ENCODE peak calls at places on chromosomes 6 and 20, in five cellular contexts. A is psoas muscle, C is left ventricle myocardium inferior, P is heart right ventricle, G is ovary. I is an unnamed sample.

GRCh38 chr20:34033903-34034302 is 40.2 kb downstream of the RALY start:
- DNase-seq in P (no peak), G (no peak), A (no peak), C (no peak), I (no peak)

GRCh38 chr20:17747431-17747846 is 47.7 kb downstream of the BANF2 start:
- DNase-seq in G (no peak), A (peak; percentile 61), C (no peak), P (no peak), I (no peak)

GRCh38 chr6:133170602-133171001 is 70.6 kb upstream of the EYA4 start:
- DNase-seq in A (no peak), C (no peak), G (no peak), P (no peak), I (no peak)

GRCh38 chr6:41726876-41727275 is 8.5 kb downstream of the TFEB start:
- DNase-seq in A (peak; percentile 57), P (no peak), C (no peak), G (no peak), I (no peak)

GRCh38 chr6:88517737-88518136 is 351.6 kb upstream of the CNR1 start:
- DNase-seq in P (no peak), G (no peak), A (no peak), C (no peak), I (no peak)

GRCh38 chr6:158029668-158030230 is 48.1 kb downstream of the SYNJ2 start:
- DNase-seq in G (no peak), P (no peak), C (peak; percentile 6), A (no peak), I (no peak)

GRCh38 chr20:35476288-35476687 is 20.9 kb downstream of the CEP250 start:
- DNase-seq in C (no peak), A (no peak), G (no peak), P (no peak), I (no peak)

GRCh38 chr20:10761786-10762185 is 88.0 kb upstream of the JAG1 start:
- DNase-seq in C (no peak), A (no peak), G (no peak), P (no peak), I (no peak)

GRCh38 chr6:132483779-132484679 is 28.9 kb downstream of the STX7 start:
- DNase-seq in C (no peak), P (no peak), A (no peak), G (no peak), I (peak; percentile 45)

GRCh38 chr6:108080010-108080780 is 5.7 kb upstream of the OSTM1 start:
- DNase-seq in C (no peak), A (no peak), G (no peak), P (no peak), I (peak; percentile 42)

GRCh38 chr20:4067600-4068261 is 52.4 kb upstream of the RNF24 start:
- DNase-seq in P (no peak), C (no peak), A (no peak), G (no peak), I (no peak)

GRCh38 chr6:75751443-75751842 is 2.4 kb downstream of the MYO6 start:
- DNase-seq in G (no peak), P (no peak), C (no peak), A (no peak), I (no peak)

GRCh38 chr6:38673397-38674165 is 29.4 kb downstream of the GLO1 start:
- DNase-seq in P (no peak), C (no peak), A (no peak), G (no peak), I (no peak)

GRCh38 chr6:7311920-7312615 is 931 bp downstream of the SSR1 start:
- DNase-seq in G (no peak), P (no peak), A (no peak), C (no peak), I (no peak)

GRCh38 chr6:82363368-82364086 is at the start of gene TPBG:
- DNase-seq in A (peak; percentile 63), C (peak; percentile 42), G (peak; percentile 60), P (peak; percentile 42), I (peak; percentile 43)

GRCh38 chr20:5126512-5127203 is at the start of gene CDS2:
- DNase-seq in C (peak; percentile 100), A (peak; percentile 100), G (peak; percentile 100), P (peak; percentile 100), I (peak; percentile 100)

GRCh38 chr6:35318200-35318844 is 20.7 kb downstream of the DEF6 start:
- DNase-seq in G (peak; percentile 92), P (peak; percentile 88), A (peak; percentile 91), C (peak; percentile 83), I (peak; percentile 96)

GRCh38 chr20:22523499-22524392 is 60.6 kb downstream of the FOXA2 start:
- DNase-seq in P (no peak), C (no peak), G (no peak), A (no peak), I (no peak)

GRCh38 chr6:107075951-107076381 is 39.3 kb downstream of the BEND3 start:
- DNase-seq in P (no peak), A (no peak), C (no peak), G (no peak), I (no peak)
- TF ChIP-seq CTCF in P (peak; percentile 22), A (no peak), C (no peak), G (no peak), I (peak; percentile 24)

DNA sequence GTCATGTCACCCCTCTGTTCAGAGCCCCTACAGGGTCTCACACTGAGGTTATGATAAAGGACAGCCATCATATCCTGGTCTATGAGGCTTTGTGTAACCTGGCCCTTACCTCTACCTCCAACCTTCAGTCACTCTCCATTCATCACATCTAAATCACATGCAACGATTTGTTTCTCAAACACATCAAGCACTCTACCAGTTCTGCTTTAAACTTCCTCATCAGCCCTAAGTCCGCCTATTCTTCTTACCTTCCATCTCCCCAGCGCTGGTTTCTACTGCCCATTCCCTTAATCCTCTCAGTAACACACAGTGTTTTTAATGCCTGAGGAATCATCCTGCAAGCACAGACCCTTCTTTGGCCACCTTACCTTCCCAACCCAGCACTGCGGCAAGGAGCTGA is 17.9 kb upstream of the BACH2 start:
- DNase-seq in A (no peak), C (no peak), G (no peak), P (no peak), I (no peak)
- H3K27me3 ChIP-seq in A (peaks cover 3% of the 10 kb centered on the region), C (peaks cover 6% of the 10 kb centered on the region), G (no peaks in the 10 kb centered on the region), P (no peaks in the 10 kb centered on the region), I (peaks cover 3% of the 10 kb centered on the region)

DNA sequence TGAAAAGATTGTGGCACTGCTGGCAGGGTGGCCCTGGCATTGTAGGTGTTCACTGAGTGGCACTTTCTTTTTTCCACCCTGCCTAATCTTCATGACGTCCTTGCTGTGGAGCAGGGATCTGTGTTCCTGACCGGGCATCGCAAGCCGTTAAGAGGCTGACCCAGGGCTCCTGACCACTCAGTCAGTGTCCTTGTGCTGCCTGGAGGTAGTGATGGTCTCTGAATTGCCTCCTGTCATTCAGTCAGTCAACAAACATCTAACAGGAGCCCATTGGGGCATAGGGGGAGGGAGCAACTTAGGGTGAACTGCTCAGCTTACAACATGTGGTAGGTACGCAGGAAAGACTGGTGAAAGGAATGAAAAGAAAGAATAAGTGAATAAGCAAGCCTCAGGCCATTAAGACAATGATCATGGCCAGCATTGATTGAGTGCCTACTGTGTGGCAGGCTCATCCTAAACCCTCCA is 152.0 kb downstream of the CEBPB start:
- DNase-seq in C (no peak), A (no peak), P (no peak), G (no peak), I (no peak)
- H3K4me1 ChIP-seq in C (peaks cover 28% of the 10 kb centered on the region), A (peaks cover 16% of the 10 kb centered on the region), P (peaks cover 28% of the 10 kb centered on the region), G (peaks cover 8% of the 10 kb centered on the region), I (peaks cover 20% of the 10 kb centered on the region)

GRCh38 chr6:17596085-17596484 is 4.0 kb upstream of the FAM8A1 start:
- DNase-seq in G (no peak), P (no peak), A (no peak), C (no peak), I (no peak)
- TF ChIP-seq CTCF in G (no peak), P (no peak), A (no peak), C (no peak), I (no peak)

GRCh38 chr6:84103029-84103428 is 69.5 kb downstream of the MRAP2 start:
- DNase-seq in A (no peak), P (no peak), C (no peak), G (no peak), I (no peak)
- H3K27me3 ChIP-seq in A (no peaks in the 10 kb centered on the region), P (no peaks in the 10 kb centered on the region), C (no peaks in the 10 kb centered on the region), G (no peaks in the 10 kb centered on the region), I (no peaks in the 10 kb centered on the region)

DNA sequence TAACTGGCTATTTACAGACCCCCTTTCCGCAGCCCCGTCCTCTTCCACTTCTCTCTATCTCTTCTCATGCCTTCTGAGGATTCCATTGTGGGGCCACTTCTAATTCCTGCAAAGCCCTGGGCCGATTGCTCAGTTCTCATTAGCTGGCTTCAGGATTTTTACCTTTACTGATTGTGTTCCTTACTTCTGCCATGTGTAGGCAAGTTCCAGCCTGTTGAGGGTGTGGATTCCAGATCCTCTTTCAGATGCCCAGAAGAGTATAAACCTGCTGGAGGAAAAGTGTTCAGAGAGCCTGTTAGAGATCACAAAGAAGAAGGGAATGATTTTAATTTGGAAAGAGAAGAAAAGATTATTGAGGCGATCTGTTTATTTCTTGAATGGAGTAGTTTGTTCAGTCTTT is 5.4 kb downstream of the DSE start:
- DNase-seq in G (no peak), A (no peak), C (no peak), P (no peak), I (no peak)
- H3K4me1 ChIP-seq in G (peaks cover 1% of the 10 kb centered on the region), A (peaks cover 3% of the 10 kb centered on the region), C (peaks cover 33% of the 10 kb centered on the region), P (peaks cover 17% of the 10 kb centered on the region), I (no peaks in the 10 kb centered on the region)

GRCh38 chr6:56637640-56638039 is 5.0 kb downstream of the DST start:
- DNase-seq in P (no peak), C (no peak), A (no peak), G (no peak), I (no peak)
- TF ChIP-seq CTCF in P (peak; percentile 77), C (peak; percentile 82), A (peak; percentile 72), G (peak; percentile 68), I (peak; percentile 44)

GRCh38 chr6:34143196-34143883 is 2.5 kb downstream of the GRM4 start:
- DNase-seq in A (peak; percentile 29), G (no peak), C (no peak), P (no peak), I (no peak)

GRCh38 chr6:34145161-34146020 is 496 bp downstream of the GRM4 start:
- DNase-seq in C (no peak), A (peak; percentile 51), G (peak; percentile 55), P (no peak), I (peak; percentile 55)

GRCh38 chr6:34146021-34146782 is at the start of gene GRM4:
- DNase-seq in G (no peak), A (peak; percentile 30), P (no peak), C (no peak), I (peak; percentile 16)

GRCh38 chr6:34143884-34144580 is 1.9 kb downstream of the GRM4 start:
- DNase-seq in A (peak; percentile 65), G (peak; percentile 43), C (no peak), P (no peak), I (peak; percentile 82)

DNA sequence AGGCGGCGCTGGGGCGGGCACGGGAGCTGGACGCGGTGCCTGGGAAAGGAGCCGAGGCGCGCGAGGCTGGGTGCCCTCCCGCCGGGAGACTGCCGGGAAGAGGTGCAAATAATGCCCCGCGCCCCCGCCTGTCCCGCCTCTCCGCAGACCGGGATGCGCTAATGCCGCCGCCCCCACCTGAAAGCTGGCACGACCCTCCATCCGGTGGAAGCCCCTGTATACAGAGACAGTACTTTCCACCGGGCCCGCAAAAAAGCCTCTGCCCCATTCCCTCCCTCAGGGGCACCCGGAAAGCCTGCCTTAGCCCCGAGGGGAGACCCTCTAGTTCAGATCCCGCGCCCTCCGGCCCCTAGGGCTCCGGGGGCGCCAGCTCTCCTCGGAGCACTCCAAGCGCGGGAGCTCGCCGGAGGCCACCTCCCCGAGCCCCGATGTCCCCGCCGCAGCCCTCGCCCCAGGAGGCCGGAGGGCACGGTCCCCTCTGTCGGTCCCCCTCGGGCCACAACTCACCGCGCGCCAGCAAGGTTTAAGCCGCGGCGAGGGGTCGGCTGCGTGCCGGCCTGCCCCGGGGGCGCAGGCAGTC is 1.2 kb downstream of the GRM4 start:
- DNase-seq in G (no peak), A (peak; percentile 50), P (no peak), C (no peak), I (peak; percentile 21)
- H3K27me3 ChIP-seq in G (no peaks in the 10 kb centered on the region), A (peaks cover 48% of the 10 kb centered on the region), P (peaks cover 28% of the 10 kb centered on the region), C (peaks cover 94% of the 10 kb centered on the region), I (peaks cover 28% of the 10 kb centered on the region)

GRCh38 chr6:16321341-16321710 is 82.9 kb downstream of the GMPR start:
- DNase-seq in G (no peak), C (no peak), P (no peak), A (no peak), I (no peak)
- H3K4me1 ChIP-seq in G (peaks cover 3% of the 10 kb centered on the region), C (peaks cover 67% of the 10 kb centered on the region), P (peaks cover 66% of the 10 kb centered on the region), A (peaks cover 72% of the 10 kb centered on the region), I (no peaks in the 10 kb centered on the region)

I was measured in BE2C.